ENCODE peak calls at places on chromosome 11, in five cellular contexts. One of them, this sample, is unnamed.

GRCh38 chr11:12195773-12196172 is 85.4 kb downstream of the MICAL2 start:
- DNase-seq in HCT116: no peak
- DNase-seq in thoracic aorta: no peak
- DNase-seq in GM23338: no peak
- DNase-seq in hepatocyte: no peak
- DNase-seq in this sample: no peak

GRCh38 chr11:24714601-24715000 is 217.7 kb downstream of the LUZP2 start:
- DNase-seq in GM23338: no peak
- DNase-seq in hepatocyte: no peak
- DNase-seq in HCT116: no peak
- DNase-seq in thoracic aorta: no peak
- DNase-seq in this sample: no peak

GRCh38 chr11:9868641-9869040 is 204.8 kb downstream of the SWAP70 start:
- DNase-seq in thoracic aorta: no peak
- DNase-seq in HCT116: no peak
- DNase-seq in GM23338: no peak
- DNase-seq in hepatocyte: no peak
- DNase-seq in this sample: no peak

GRCh38 chr11:130601141-130601540 is 152.7 kb downstream of the ADAMTS15 start:
- DNase-seq in GM23338: peak; percentile 37
- DNase-seq in thoracic aorta: no peak
- DNase-seq in hepatocyte: peak; percentile 66
- DNase-seq in HCT116: no peak
- DNase-seq in this sample: no peak

GRCh38 chr11:82797595-82797971 is 63.9 kb upstream of the FAM181B start:
- DNase-seq in HCT116: no peak
- DNase-seq in GM23338: no peak
- DNase-seq in hepatocyte: no peak
- DNase-seq in thoracic aorta: no peak
- DNase-seq in this sample: no peak

GRCh38 chr11:13169709-13170108 is 107.9 kb upstream of the BMAL1 start:
- DNase-seq in GM23338: no peak
- DNase-seq in thoracic aorta: no peak
- DNase-seq in hepatocyte: no peak
- DNase-seq in HCT116: peak; percentile 48
- DNase-seq in this sample: no peak

GRCh38 chr11:86262387-86262786 is 17.8 kb downstream of the EED start:
- DNase-seq in HCT116: no peak
- DNase-seq in thoracic aorta: no peak
- DNase-seq in hepatocyte: no peak
- DNase-seq in GM23338: no peak
- DNase-seq in this sample: no peak

GRCh38 chr11:84480151-84480550 is 1147.0 kb downstream of the DLG2 start:
- DNase-seq in GM23338: no peak
- DNase-seq in thoracic aorta: no peak
- DNase-seq in hepatocyte: no peak
- DNase-seq in HCT116: no peak
- DNase-seq in this sample: no peak

GRCh38 chr11:72716291-72716690 is 35.9 kb downstream of the ARAP1 start:
- DNase-seq in thoracic aorta: no peak
- DNase-seq in GM23338: no peak
- DNase-seq in hepatocyte: no peak
- DNase-seq in HCT116: no peak
- DNase-seq in this sample: no peak

GRCh38 chr11:72039108-72039850 is 40.6 kb downstream of the IL18BP start:
- DNase-seq in HCT116: no peak
- DNase-seq in GM23338: peak; percentile 19
- DNase-seq in hepatocyte: peak; percentile 67
- DNase-seq in thoracic aorta: no peak
- DNase-seq in this sample: peak; percentile 72

GRCh38 chr11:13019313-13019712 is 10.2 kb downstream of the RASSF10 start:
- DNase-seq in thoracic aorta: no peak
- DNase-seq in GM23338: no peak
- DNase-seq in HCT116: no peak
- DNase-seq in hepatocyte: no peak
- DNase-seq in this sample: no peak

GRCh38 chr11:118398797-118399564 is 2.4 kb upstream of the ATP5MG start:
- DNase-seq in hepatocyte: no peak
- DNase-seq in GM23338: no peak
- DNase-seq in HCT116: no peak
- DNase-seq in thoracic aorta: no peak
- DNase-seq in this sample: no peak

GRCh38 chr11:96254087-96254486 is 88.9 kb downstream of the MAML2 start:
- DNase-seq in thoracic aorta: no peak
- DNase-seq in GM23338: peak; percentile 22
- DNase-seq in HCT116: no peak
- DNase-seq in hepatocyte: no peak
- DNase-seq in this sample: no peak

GRCh38 chr11:80620867-80621266 is 1180.0 kb upstream of the TENM4 start:
- DNase-seq in hepatocyte: no peak
- DNase-seq in thoracic aorta: no peak
- DNase-seq in GM23338: no peak
- DNase-seq in HCT116: no peak
- DNase-seq in this sample: no peak

GRCh38 chr11:122796128-122796717 is 42.1 kb upstream of the CRTAM start:
- DNase-seq in hepatocyte: peak; percentile 34
- DNase-seq in GM23338: peak; percentile 83
- DNase-seq in HCT116: no peak
- DNase-seq in thoracic aorta: no peak
- DNase-seq in this sample: peak; percentile 72

GRCh38 chr11:120208777-120209176 is 2.1 kb upstream of the OAF start:
- DNase-seq in GM23338: no peak
- DNase-seq in hepatocyte: peak; percentile 64
- DNase-seq in thoracic aorta: no peak
- DNase-seq in HCT116: no peak
- DNase-seq in this sample: no peak

GRCh38 chr11:67564230-67564629 is 19.4 kb upstream of the GSTP1 start:
- DNase-seq in hepatocyte: no peak
- DNase-seq in GM23338: no peak
- DNase-seq in HCT116: no peak
- DNase-seq in thoracic aorta: no peak
- DNase-seq in this sample: no peak

GRCh38 chr11:78400116-78400515 is 17.5 kb downstream of the GAB2 start:
- DNase-seq in HCT116: no peak
- DNase-seq in GM23338: no peak
- DNase-seq in thoracic aorta: no peak
- DNase-seq in hepatocyte: no peak
- DNase-seq in this sample: no peak

GRCh38 chr11:25860677-25861445 is 471.1 kb upstream of the ANO3 start:
- DNase-seq in GM23338: no peak
- DNase-seq in hepatocyte: peak; percentile 38
- DNase-seq in HCT116: no peak
- DNase-seq in thoracic aorta: no peak
- DNase-seq in this sample: no peak

GRCh38 chr11:131746201-131746600 is 375.8 kb downstream of the NTM start:
- DNase-seq in thoracic aorta: no peak
- DNase-seq in hepatocyte: no peak
- DNase-seq in GM23338: no peak
- DNase-seq in HCT116: no peak
- DNase-seq in this sample: no peak

GRCh38 chr11:117909611-117910382 is 19.4 kb downstream of the TMPRSS13 start:
- DNase-seq in GM23338: no peak
- DNase-seq in HCT116: no peak
- DNase-seq in thoracic aorta: no peak
- DNase-seq in hepatocyte: no peak
- DNase-seq in this sample: peak; percentile 38

GRCh38 chr11:121522043-121522941 is 69.5 kb upstream of the SORL1-AS1 start:
- DNase-seq in hepatocyte: no peak
- DNase-seq in thoracic aorta: no peak
- DNase-seq in GM23338: no peak
- DNase-seq in HCT116: no peak
- DNase-seq in this sample: no peak

GRCh38 chr11:121523581-121524232 is 70.9 kb upstream of the SORL1-AS1 start:
- DNase-seq in GM23338: no peak
- DNase-seq in HCT116: no peak
- DNase-seq in thoracic aorta: no peak
- DNase-seq in hepatocyte: no peak
- DNase-seq in this sample: no peak

GRCh38 chr11:121521145-121522042 is 68.6 kb upstream of the SORL1-AS1 start:
- DNase-seq in GM23338: no peak
- DNase-seq in HCT116: no peak
- DNase-seq in thoracic aorta: no peak
- DNase-seq in hepatocyte: no peak
- DNase-seq in this sample: no peak

GRCh38 chr11:121524233-121524631 is 71.5 kb upstream of the SORL1-AS1 start:
- DNase-seq in hepatocyte: no peak
- DNase-seq in GM23338: no peak
- DNase-seq in thoracic aorta: no peak
- DNase-seq in HCT116: no peak
- DNase-seq in this sample: no peak

DNA sequence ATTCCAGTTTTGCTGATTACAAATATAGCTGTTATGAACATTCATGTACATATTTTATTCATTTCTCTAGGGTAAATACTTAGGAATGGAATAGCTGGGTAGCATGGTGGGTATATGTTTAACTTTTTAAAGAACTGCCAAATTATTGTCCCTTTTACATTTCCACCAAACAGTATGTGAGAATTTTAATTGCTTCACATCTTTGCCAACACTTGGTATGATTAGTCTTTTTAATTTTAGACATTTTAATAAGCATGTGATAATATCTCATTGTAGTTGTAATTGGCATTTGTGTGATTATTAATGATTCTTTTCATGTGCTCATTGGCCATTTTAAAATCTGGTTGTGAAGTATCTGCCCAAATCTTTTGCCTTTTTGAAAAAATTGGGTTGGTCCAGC is 72.6 kb upstream of the SORL1-AS1 start:
- DNase-seq in thoracic aorta: no peak
- DNase-seq in HCT116: no peak
- DNase-seq in hepatocyte: no peak
- DNase-seq in GM23338: no peak
- DNase-seq in this sample: no peak
- H3K4me3 ChIP-seq in thoracic aorta: no peak overlapping the region
- H3K4me3 ChIP-seq in HCT116: no peak overlapping the region
- H3K4me3 ChIP-seq in hepatocyte: no peak overlapping the region
- H3K4me3 ChIP-seq in GM23338: no peak overlapping the region
- H3K4me3 ChIP-seq in this sample: no peak overlapping the region

DNA sequence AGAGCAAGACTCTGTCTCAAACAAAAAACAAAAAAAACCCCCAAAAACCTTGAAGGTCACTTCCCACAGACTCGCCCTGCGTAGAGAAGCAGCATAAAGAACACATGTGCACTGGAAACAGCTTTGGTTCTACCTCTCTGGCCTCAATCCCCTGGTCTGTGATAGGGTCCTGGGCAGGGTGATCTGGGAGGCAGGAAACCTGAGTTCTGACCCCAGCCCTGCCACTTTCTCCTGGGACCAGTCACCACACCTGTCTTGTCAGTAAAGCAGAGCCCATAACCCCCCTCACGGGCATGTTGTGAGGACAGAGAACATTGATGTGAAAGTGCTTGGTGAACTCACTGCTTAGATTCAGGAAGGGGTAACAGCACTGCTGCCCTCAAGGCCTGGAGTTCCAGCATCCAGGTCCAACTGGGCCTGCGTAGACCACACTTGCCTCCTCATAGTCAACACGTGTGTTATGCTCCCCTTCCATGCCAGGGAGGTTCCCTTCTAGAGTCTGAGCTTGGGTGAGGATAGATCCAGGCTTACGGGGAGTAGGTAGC is 11.4 kb downstream of the UCP2 start:
- DNase-seq in thoracic aorta: no peak
- DNase-seq in hepatocyte: no peak
- DNase-seq in GM23338: no peak
- DNase-seq in HCT116: no peak
- DNase-seq in this sample: peak; percentile 33
- H3K4me1 ChIP-seq in thoracic aorta: no peaks in the 10 kb centered on the region
- H3K4me1 ChIP-seq in hepatocyte: no peaks in the 10 kb centered on the region
- H3K4me1 ChIP-seq in GM23338: no peaks in the 10 kb centered on the region
- H3K4me1 ChIP-seq in HCT116: peaks cover 2% of the 10 kb centered on the region
- H3K4me1 ChIP-seq in this sample: no peaks in the 10 kb centered on the region

GRCh38 chr11:46295312-46295995 is 18.0 kb downstream of the CREB3L1 start:
- DNase-seq in GM23338: peak; percentile 94
- DNase-seq in thoracic aorta: no peak
- DNase-seq in HCT116: no peak
- DNase-seq in hepatocyte: peak; percentile 91
- DNase-seq in this sample: no peak

GRCh38 chr11:46298699-46299424 is 21.4 kb downstream of the CREB3L1 start:
- DNase-seq in thoracic aorta: no peak
- DNase-seq in hepatocyte: no peak
- DNase-seq in HCT116: no peak
- DNase-seq in GM23338: no peak
- DNase-seq in this sample: no peak

GRCh38 chr11:46294365-46295309 is 17.2 kb downstream of the CREB3L1 start:
- DNase-seq in thoracic aorta: no peak
- DNase-seq in GM23338: peak; percentile 92
- DNase-seq in hepatocyte: peak; percentile 85
- DNase-seq in HCT116: no peak
- DNase-seq in this sample: no peak

GRCh38 chr11:46295996-46296519 is 18.6 kb downstream of the CREB3L1 start:
- DNase-seq in thoracic aorta: no peak
- DNase-seq in hepatocyte: no peak
- DNase-seq in HCT116: no peak
- DNase-seq in GM23338: no peak
- DNase-seq in this sample: no peak

GRCh38 chr11:46296520-46297448 is 19.3 kb downstream of the CREB3L1 start:
- DNase-seq in GM23338: peak; percentile 98
- DNase-seq in HCT116: no peak
- DNase-seq in hepatocyte: peak; percentile 94
- DNase-seq in thoracic aorta: no peak
- DNase-seq in this sample: peak; percentile 87
- TF ChIP-seq CTCF in GM23338: peak; percentile 89
- TF ChIP-seq CTCF in HCT116: no peak
- TF ChIP-seq CTCF in hepatocyte: peak; percentile 78
- TF ChIP-seq CTCF in thoracic aorta: peak; percentile 12
- TF ChIP-seq CTCF in this sample: peak; percentile 53

GRCh38 chr11:132999031-132999430 is 533.3 kb downstream of the OPCML start:
- DNase-seq in hepatocyte: no peak
- DNase-seq in GM23338: no peak
- DNase-seq in thoracic aorta: no peak
- DNase-seq in HCT116: no peak
- DNase-seq in this sample: no peak

GRCh38 chr11:132992838-132993680 is 539.2 kb downstream of the OPCML start:
- DNase-seq in GM23338: peak; percentile 57
- DNase-seq in thoracic aorta: no peak
- DNase-seq in hepatocyte: no peak
- DNase-seq in HCT116: no peak
- DNase-seq in this sample: no peak

GRCh38 chr11:132999519-132999918 is 532.8 kb downstream of the OPCML start:
- DNase-seq in thoracic aorta: no peak
- DNase-seq in HCT116: no peak
- DNase-seq in hepatocyte: peak; percentile 15
- DNase-seq in GM23338: peak; percentile 26
- DNase-seq in this sample: no peak

GRCh38 chr11:132997396-132997795 is 534.9 kb downstream of the OPCML start:
- DNase-seq in hepatocyte: no peak
- DNase-seq in HCT116: no peak
- DNase-seq in thoracic aorta: no peak
- DNase-seq in GM23338: no peak
- DNase-seq in this sample: no peak

DNA sequence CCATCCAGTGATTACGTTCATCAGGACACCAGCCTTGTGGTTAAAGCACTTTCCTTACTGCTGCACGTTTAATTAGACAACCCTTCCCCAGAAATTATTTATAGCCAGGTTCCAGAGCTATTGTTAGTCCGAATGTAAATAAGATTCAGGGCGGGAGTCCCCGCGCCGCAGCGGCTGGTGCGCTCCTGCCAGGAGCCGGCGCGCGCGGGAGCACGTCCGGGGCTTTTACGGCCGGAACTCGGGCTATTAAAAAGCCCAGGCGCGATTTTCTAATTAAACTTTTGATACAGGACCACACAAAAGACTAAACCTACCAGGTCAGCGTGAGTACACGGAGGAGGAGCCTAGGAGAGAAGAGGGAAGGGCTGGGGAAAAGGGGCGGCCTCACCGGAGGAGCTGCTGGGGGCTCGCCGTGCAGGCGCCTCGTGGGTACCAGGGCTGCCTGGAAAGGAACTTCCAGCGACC is 538.2 kb downstream of the OPCML start:
- DNase-seq in GM23338: peak; percentile 57
- DNase-seq in HCT116: no peak
- DNase-seq in thoracic aorta: no peak
- DNase-seq in hepatocyte: no peak
- DNase-seq in this sample: no peak
- H3K4me3 ChIP-seq in GM23338: peak overlapping the region; percentile 65
- H3K4me3 ChIP-seq in HCT116: no peak overlapping the region
- H3K4me3 ChIP-seq in thoracic aorta: no peak overlapping the region
- H3K4me3 ChIP-seq in hepatocyte: no peak overlapping the region
- H3K4me3 ChIP-seq in this sample: no peak overlapping the region